ENCODE peak calls at places on chromosomes 4 and X, in ten cellular contexts. One of them, this sample, is unnamed.

GRCh38 chrX:19679787-19680186 is 164.5 kb upstream of the MAP3K15 start:
- DNase-seq in Calu3: peak; percentile 12
- DNase-seq in PC-9: no peak
- DNase-seq in lower leg skin: no peak
- DNase-seq in mucosa of descending colon: no peak
- DNase-seq in psoas muscle: no peak
- DNase-seq in fibroblast of pulmonary artery: no peak
- DNase-seq in ovary: no peak
- DNase-seq in uterus: no peak
- DNase-seq in GM13977: no peak
- DNase-seq in this sample: no peak

GRCh38 chrX:108516184-108516583 is 76.5 kb downstream of the COL4A5 start:
- DNase-seq in mucosa of descending colon: no peak
- DNase-seq in uterus: no peak
- DNase-seq in PC-9: no peak
- DNase-seq in GM13977: no peak
- DNase-seq in psoas muscle: no peak
- DNase-seq in lower leg skin: no peak
- DNase-seq in ovary: no peak
- DNase-seq in fibroblast of pulmonary artery: peak; percentile 71
- DNase-seq in Calu3: no peak
- DNase-seq in this sample: no peak

GRCh38 chrX:101287402-101287801 is 3.7 kb downstream of the TAF7L start:
- DNase-seq in Calu3: peak; percentile 33
- DNase-seq in uterus: no peak
- DNase-seq in psoas muscle: no peak
- DNase-seq in GM13977: peak; percentile 57
- DNase-seq in lower leg skin: no peak
- DNase-seq in mucosa of descending colon: no peak
- DNase-seq in ovary: no peak
- DNase-seq in fibroblast of pulmonary artery: peak; percentile 66
- DNase-seq in PC-9: no peak
- DNase-seq in this sample: no peak

GRCh38 chr4:142414336-142414945 is 431.7 kb downstream of the INPP4B start:
- DNase-seq in PC-9: no peak
- DNase-seq in psoas muscle: no peak
- DNase-seq in Calu3: no peak
- DNase-seq in ovary: no peak
- DNase-seq in GM13977: no peak
- DNase-seq in uterus: no peak
- DNase-seq in mucosa of descending colon: no peak
- DNase-seq in lower leg skin: no peak
- DNase-seq in fibroblast of pulmonary artery: peak; percentile 50
- DNase-seq in this sample: no peak

GRCh38 chrX:23195097-23195496 is 139.6 kb upstream of the PTCHD1 start:
- DNase-seq in GM13977: no peak
- DNase-seq in PC-9: no peak
- DNase-seq in Calu3: no peak
- DNase-seq in lower leg skin: no peak
- DNase-seq in uterus: no peak
- DNase-seq in mucosa of descending colon: no peak
- DNase-seq in ovary: no peak
- DNase-seq in psoas muscle: no peak
- DNase-seq in fibroblast of pulmonary artery: peak; percentile 0
- DNase-seq in this sample: no peak

GRCh38 chr4:89397464-89397863 is 89.9 kb upstream of the GPRIN3 start:
- DNase-seq in PC-9: no peak
- DNase-seq in Calu3: no peak
- DNase-seq in ovary: no peak
- DNase-seq in lower leg skin: no peak
- DNase-seq in fibroblast of pulmonary artery: no peak
- DNase-seq in psoas muscle: no peak
- DNase-seq in GM13977: no peak
- DNase-seq in mucosa of descending colon: no peak
- DNase-seq in uterus: no peak
- DNase-seq in this sample: no peak

GRCh38 chrX:138031715-138032114 is 465.8 kb downstream of the ZIC3 start:
- DNase-seq in GM13977: no peak
- DNase-seq in lower leg skin: no peak
- DNase-seq in mucosa of descending colon: no peak
- DNase-seq in PC-9: no peak
- DNase-seq in Calu3: no peak
- DNase-seq in uterus: no peak
- DNase-seq in ovary: no peak
- DNase-seq in fibroblast of pulmonary artery: no peak
- DNase-seq in psoas muscle: no peak
- DNase-seq in this sample: no peak

GRCh38 chrX:53290441-53291041 is 9.2 kb upstream of the IQSEC2 start:
- DNase-seq in fibroblast of pulmonary artery: no peak
- DNase-seq in uterus: no peak
- DNase-seq in GM13977: no peak
- DNase-seq in ovary: no peak
- DNase-seq in lower leg skin: no peak
- DNase-seq in psoas muscle: peak; percentile 45
- DNase-seq in PC-9: no peak
- DNase-seq in Calu3: no peak
- DNase-seq in mucosa of descending colon: no peak
- DNase-seq in this sample: no peak

GRCh38 chr4:93731448-93731847 is 97.1 kb upstream of the ATOH1 start:
- DNase-seq in ovary: no peak
- DNase-seq in uterus: no peak
- DNase-seq in lower leg skin: no peak
- DNase-seq in PC-9: no peak
- DNase-seq in psoas muscle: no peak
- DNase-seq in mucosa of descending colon: no peak
- DNase-seq in Calu3: no peak
- DNase-seq in fibroblast of pulmonary artery: no peak
- DNase-seq in GM13977: no peak
- DNase-seq in this sample: no peak

DNA sequence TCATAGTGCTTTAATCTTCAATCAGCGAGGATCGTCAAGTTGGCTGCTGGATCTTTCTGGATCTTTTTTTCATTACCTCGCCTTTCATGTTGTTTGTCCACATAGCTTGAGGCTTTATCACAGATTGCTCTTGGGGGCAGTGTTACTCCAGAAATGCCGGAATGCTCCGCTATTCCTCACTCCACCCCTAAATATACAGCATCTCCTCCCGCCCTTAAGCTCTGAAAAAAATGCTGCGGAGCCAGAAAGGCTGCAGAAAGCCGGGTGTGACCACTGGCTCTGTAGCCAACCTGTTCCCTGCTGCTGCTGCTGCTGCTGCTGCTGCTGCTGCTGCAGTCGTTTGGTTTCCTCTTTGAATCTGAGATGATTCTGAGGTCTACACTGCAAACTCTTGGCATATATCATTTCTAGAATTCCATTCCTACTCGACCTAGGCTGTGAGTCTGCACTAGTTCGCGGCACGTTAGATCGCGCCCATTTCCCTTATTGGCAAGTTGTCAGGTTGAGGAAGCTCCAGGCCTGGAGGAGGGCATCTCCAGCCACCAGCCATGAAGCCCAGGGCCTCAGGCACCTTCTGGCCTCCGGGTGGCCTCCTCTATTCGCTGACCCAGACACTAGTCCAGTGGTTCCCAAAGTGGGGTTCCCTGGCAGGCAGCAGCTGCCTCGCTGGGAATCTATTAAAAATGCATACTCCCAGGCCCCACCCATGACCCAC is 34.2 kb downstream of the WDR13 start:
- DNase-seq in psoas muscle: peak; percentile 58
- DNase-seq in fibroblast of pulmonary artery: peak; percentile 94
- DNase-seq in GM13977: peak; percentile 77
- DNase-seq in mucosa of descending colon: peak; percentile 65
- DNase-seq in ovary: peak; percentile 80
- DNase-seq in lower leg skin: peak; percentile 77
- DNase-seq in PC-9: peak; percentile 84
- DNase-seq in Calu3: peak; percentile 89
- DNase-seq in uterus: peak; percentile 90
- DNase-seq in this sample: peak; percentile 85
- TF ChIP-seq CTCF in psoas muscle: peak; percentile 27
- TF ChIP-seq CTCF in fibroblast of pulmonary artery: peak; percentile 55
- TF ChIP-seq CTCF in GM13977: peak; percentile 25
- TF ChIP-seq CTCF in mucosa of descending colon: no peak
- TF ChIP-seq CTCF in ovary: no peak
- TF ChIP-seq CTCF in lower leg skin: no peak
- TF ChIP-seq CTCF in PC-9: peak; percentile 58
- TF ChIP-seq CTCF in Calu3: no peak
- TF ChIP-seq CTCF in uterus: peak; percentile 42
- TF ChIP-seq CTCF in this sample: peak; percentile 31

GRCh38 chrX:146056511-146057081 is 239.0 kb downstream of the SLITRK2 start:
- DNase-seq in mucosa of descending colon: no peak
- DNase-seq in GM13977: no peak
- DNase-seq in psoas muscle: no peak
- DNase-seq in lower leg skin: no peak
- DNase-seq in PC-9: no peak
- DNase-seq in Calu3: no peak
- DNase-seq in fibroblast of pulmonary artery: no peak
- DNase-seq in ovary: no peak
- DNase-seq in uterus: no peak
- DNase-seq in this sample: no peak
- TF ChIP-seq CTCF in mucosa of descending colon: no peak
- TF ChIP-seq CTCF in GM13977: no peak
- TF ChIP-seq CTCF in psoas muscle: no peak
- TF ChIP-seq CTCF in lower leg skin: no peak
- TF ChIP-seq CTCF in PC-9: no peak
- TF ChIP-seq CTCF in Calu3: no peak
- TF ChIP-seq CTCF in fibroblast of pulmonary artery: no peak
- TF ChIP-seq CTCF in ovary: no peak
- TF ChIP-seq CTCF in uterus: no peak
- TF ChIP-seq CTCF in this sample: no peak

GRCh38 chr4:123397276-123398150 is 918 bp downstream of the SPRY1 start:
- DNase-seq in lower leg skin: no peak
- DNase-seq in ovary: peak; percentile 58
- DNase-seq in fibroblast of pulmonary artery: peak; percentile 70
- DNase-seq in GM13977: peak; percentile 44
- DNase-seq in uterus: peak; percentile 37
- DNase-seq in mucosa of descending colon: peak; percentile 74
- DNase-seq in PC-9: peak; percentile 84
- DNase-seq in psoas muscle: peak; percentile 73
- DNase-seq in Calu3: peak; percentile 68
- DNase-seq in this sample: peak; percentile 78
- TF ChIP-seq CTCF in lower leg skin: no peak
- TF ChIP-seq CTCF in ovary: no peak
- TF ChIP-seq CTCF in fibroblast of pulmonary artery: no peak
- TF ChIP-seq CTCF in GM13977: no peak
- TF ChIP-seq CTCF in uterus: no peak
- TF ChIP-seq CTCF in mucosa of descending colon: no peak
- TF ChIP-seq CTCF in PC-9: no peak
- TF ChIP-seq CTCF in psoas muscle: no peak
- TF ChIP-seq CTCF in Calu3: no peak
- TF ChIP-seq CTCF in this sample: no peak

DNA sequence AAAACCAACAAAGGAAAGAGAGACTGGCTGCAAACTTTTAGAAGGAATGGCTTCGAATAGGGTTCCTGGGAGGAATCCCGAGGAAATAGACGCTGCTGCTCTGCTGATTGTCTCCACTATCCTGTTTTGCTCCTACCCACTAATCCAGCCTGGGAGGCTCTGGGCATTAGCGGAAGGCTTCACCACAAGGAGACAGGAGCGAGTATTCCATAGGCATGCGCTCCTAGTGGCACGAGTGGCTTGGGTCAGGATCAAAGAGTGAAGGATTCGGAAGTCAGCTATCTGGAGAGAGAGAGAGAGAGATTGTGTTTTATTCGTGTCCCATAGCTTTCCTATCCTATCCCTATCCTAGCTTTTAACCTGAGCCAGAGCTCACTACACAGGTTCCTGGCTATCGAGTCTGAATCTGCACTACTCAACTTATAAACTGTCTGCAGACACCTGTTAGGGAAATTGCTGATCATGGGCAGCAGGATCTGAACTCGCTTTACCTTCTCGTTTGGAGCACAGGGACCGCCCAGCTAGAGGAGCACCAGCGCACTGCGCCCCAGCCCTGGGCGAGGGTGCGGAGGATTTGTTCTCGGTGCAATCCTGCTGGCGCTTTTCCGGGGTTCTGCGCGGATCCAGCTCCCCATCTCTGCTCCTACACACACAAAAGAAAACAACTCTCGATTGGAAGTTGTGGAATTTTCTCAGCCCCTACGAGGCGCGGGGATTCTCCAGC is 740 bp upstream of the NPY2R start:
- DNase-seq in Calu3: no peak
- DNase-seq in fibroblast of pulmonary artery: peak; percentile 6
- DNase-seq in lower leg skin: no peak
- DNase-seq in mucosa of descending colon: no peak
- DNase-seq in GM13977: no peak
- DNase-seq in psoas muscle: no peak
- DNase-seq in uterus: no peak
- DNase-seq in ovary: no peak
- DNase-seq in PC-9: no peak
- DNase-seq in this sample: no peak
- TF ChIP-seq CTCF in Calu3: no peak
- TF ChIP-seq CTCF in fibroblast of pulmonary artery: peak; percentile 21
- TF ChIP-seq CTCF in lower leg skin: no peak
- TF ChIP-seq CTCF in mucosa of descending colon: no peak
- TF ChIP-seq CTCF in GM13977: no peak
- TF ChIP-seq CTCF in psoas muscle: no peak
- TF ChIP-seq CTCF in uterus: no peak
- TF ChIP-seq CTCF in ovary: no peak
- TF ChIP-seq CTCF in PC-9: no peak
- TF ChIP-seq CTCF in this sample: no peak

DNA sequence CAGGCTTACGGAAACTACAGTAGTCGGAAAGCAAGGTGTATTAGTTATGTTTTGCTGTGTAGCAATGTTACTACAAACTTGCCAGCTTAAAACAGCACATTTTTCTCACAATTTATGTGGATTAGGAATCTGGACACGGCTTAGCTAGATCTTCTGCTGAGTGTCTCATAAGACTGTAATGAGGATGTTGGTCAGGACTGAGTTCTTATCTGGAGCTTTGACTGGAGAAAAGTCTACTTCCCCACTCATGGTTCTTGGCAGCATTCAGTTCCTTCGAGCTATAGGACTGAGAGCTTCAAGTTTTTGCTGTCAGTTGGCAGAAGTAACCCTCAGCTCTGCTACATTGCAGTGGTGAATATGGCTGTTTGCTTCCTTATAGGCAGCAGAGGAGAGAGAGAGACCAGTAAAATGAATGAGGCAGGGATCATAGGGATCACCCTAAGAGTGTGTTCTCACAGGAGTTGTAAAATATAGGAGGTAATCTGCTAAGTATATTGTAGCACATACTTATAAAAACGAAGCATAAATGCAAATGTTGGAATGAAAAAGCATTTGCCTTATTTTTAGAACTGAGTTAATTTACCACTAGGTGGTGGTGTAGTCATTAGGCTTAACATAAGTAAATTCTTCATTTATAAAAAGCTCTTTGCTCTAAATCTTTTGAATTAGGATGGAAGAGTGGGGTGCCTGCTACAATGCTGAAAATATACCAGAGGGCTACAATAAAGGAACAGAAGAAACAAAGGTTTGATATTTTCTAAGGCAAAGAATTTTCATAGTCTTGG is 38.6 kb downstream of the ALG13 start:
- DNase-seq in mucosa of descending colon: no peak
- DNase-seq in fibroblast of pulmonary artery: peak; percentile 14
- DNase-seq in lower leg skin: no peak
- DNase-seq in GM13977: no peak
- DNase-seq in ovary: no peak
- DNase-seq in Calu3: no peak
- DNase-seq in uterus: no peak
- DNase-seq in psoas muscle: no peak
- DNase-seq in PC-9: no peak
- DNase-seq in this sample: no peak
- TF ChIP-seq CTCF in mucosa of descending colon: no peak
- TF ChIP-seq CTCF in fibroblast of pulmonary artery: peak; percentile 17
- TF ChIP-seq CTCF in lower leg skin: no peak
- TF ChIP-seq CTCF in GM13977: peak; percentile 43
- TF ChIP-seq CTCF in ovary: no peak
- TF ChIP-seq CTCF in Calu3: no peak
- TF ChIP-seq CTCF in uterus: peak; percentile 11
- TF ChIP-seq CTCF in psoas muscle: peak; percentile 32
- TF ChIP-seq CTCF in PC-9: peak; percentile 69
- TF ChIP-seq CTCF in this sample: no peak

GRCh38 chr4:147829401-147830101 is 97.7 kb downstream of the ARHGAP10 start:
- DNase-seq in fibroblast of pulmonary artery: peak; percentile 80
- DNase-seq in Calu3: no peak
- DNase-seq in psoas muscle: peak; percentile 34
- DNase-seq in uterus: peak; percentile 68
- DNase-seq in mucosa of descending colon: no peak
- DNase-seq in ovary: peak; percentile 58
- DNase-seq in lower leg skin: peak; percentile 80
- DNase-seq in PC-9: no peak
- DNase-seq in GM13977: no peak
- DNase-seq in this sample: peak; percentile 94
- TF ChIP-seq CTCF in fibroblast of pulmonary artery: no peak
- TF ChIP-seq CTCF in Calu3: no peak
- TF ChIP-seq CTCF in psoas muscle: no peak
- TF ChIP-seq CTCF in uterus: no peak
- TF ChIP-seq CTCF in mucosa of descending colon: no peak
- TF ChIP-seq CTCF in ovary: no peak
- TF ChIP-seq CTCF in lower leg skin: no peak
- TF ChIP-seq CTCF in PC-9: no peak
- TF ChIP-seq CTCF in GM13977: no peak
- TF ChIP-seq CTCF in this sample: no peak

This sample was measured in sigmoid colon.